ENCODE peak calls at places on chromosomes 5 and 9, in nine cellular contexts. One of them, this sample, is unnamed.

GRCh38 chr5:142143878-142144277 is 35.3 kb downstream of the NDFIP1 start:
- DNase-seq in activated T-helper 1 cell treated with anti-CD3 and anti-CD28 coated beads, Interleukin-12 subunit alpha, Interleukin-12 subunit beta, Interleukin-2, Interleukin-4 antibody, amounts not matched to agents 30 ng/mL and 10 ng/mL and 1 ng/mL, durations not matched to agents 14 hours and 24 hours and 36 hours: no peak
- DNase-seq in ecto neural progenitor cell: no peak
- DNase-seq in effector memory CD8-positive, alpha-beta T cell: no peak
- DNase-seq in M059J: peak; percentile 39
- DNase-seq in kidney glomerular epithelial cell: peak; percentile 27
- DNase-seq in RPMI8226: peak; percentile 27
- DNase-seq in anterior cingulate cortex: no peak
- DNase-seq in foreskin fibroblast: no peak
- DNase-seq in this sample: no peak

GRCh38 chr5:54390539-54391031 is 64.9 kb upstream of the HSPB3 start:
- DNase-seq in anterior cingulate cortex: no peak
- DNase-seq in activated T-helper 1 cell treated with anti-CD3 and anti-CD28 coated beads, Interleukin-12 subunit alpha, Interleukin-12 subunit beta, Interleukin-2, Interleukin-4 antibody, amounts not matched to agents 30 ng/mL and 10 ng/mL and 1 ng/mL, durations not matched to agents 14 hours and 24 hours and 36 hours: no peak
- DNase-seq in M059J: no peak
- DNase-seq in ecto neural progenitor cell: no peak
- DNase-seq in kidney glomerular epithelial cell: no peak
- DNase-seq in RPMI8226: no peak
- DNase-seq in effector memory CD8-positive, alpha-beta T cell: no peak
- DNase-seq in foreskin fibroblast: no peak
- DNase-seq in this sample: no peak

GRCh38 chr5:151574597-151574996 is 16.5 kb downstream of the FAT2 start:
- DNase-seq in anterior cingulate cortex: no peak
- DNase-seq in foreskin fibroblast: no peak
- DNase-seq in kidney glomerular epithelial cell: no peak
- DNase-seq in RPMI8226: no peak
- DNase-seq in M059J: peak; percentile 7
- DNase-seq in activated T-helper 1 cell treated with anti-CD3 and anti-CD28 coated beads, Interleukin-12 subunit alpha, Interleukin-12 subunit beta, Interleukin-2, Interleukin-4 antibody, amounts not matched to agents 30 ng/mL and 10 ng/mL and 1 ng/mL, durations not matched to agents 14 hours and 24 hours and 36 hours: no peak
- DNase-seq in effector memory CD8-positive, alpha-beta T cell: no peak
- DNase-seq in ecto neural progenitor cell: no peak
- DNase-seq in this sample: no peak

GRCh38 chr5:81778642-81779041 is 27.7 kb upstream of the SSBP2 start:
- DNase-seq in activated T-helper 1 cell treated with anti-CD3 and anti-CD28 coated beads, Interleukin-12 subunit alpha, Interleukin-12 subunit beta, Interleukin-2, Interleukin-4 antibody, amounts not matched to agents 30 ng/mL and 10 ng/mL and 1 ng/mL, durations not matched to agents 14 hours and 24 hours and 36 hours: no peak
- DNase-seq in anterior cingulate cortex: no peak
- DNase-seq in effector memory CD8-positive, alpha-beta T cell: no peak
- DNase-seq in M059J: peak; percentile 51
- DNase-seq in RPMI8226: peak; percentile 50
- DNase-seq in ecto neural progenitor cell: no peak
- DNase-seq in kidney glomerular epithelial cell: peak; percentile 37
- DNase-seq in foreskin fibroblast: peak; percentile 33
- DNase-seq in this sample: no peak

GRCh38 chr5:54753034-54753433 is 232.4 kb downstream of the ESM1 start:
- DNase-seq in anterior cingulate cortex: no peak
- DNase-seq in ecto neural progenitor cell: no peak
- DNase-seq in kidney glomerular epithelial cell: no peak
- DNase-seq in M059J: peak; percentile 82
- DNase-seq in effector memory CD8-positive, alpha-beta T cell: no peak
- DNase-seq in RPMI8226: peak; percentile 84
- DNase-seq in foreskin fibroblast: peak; percentile 52
- DNase-seq in activated T-helper 1 cell treated with anti-CD3 and anti-CD28 coated beads, Interleukin-12 subunit alpha, Interleukin-12 subunit beta, Interleukin-2, Interleukin-4 antibody, amounts not matched to agents 30 ng/mL and 10 ng/mL and 1 ng/mL, durations not matched to agents 14 hours and 24 hours and 36 hours: peak; percentile 42
- DNase-seq in this sample: no peak

GRCh38 chr9:115469826-115470225 is 351.9 kb upstream of the TNC start:
- DNase-seq in M059J: no peak
- DNase-seq in ecto neural progenitor cell: no peak
- DNase-seq in kidney glomerular epithelial cell: no peak
- DNase-seq in anterior cingulate cortex: no peak
- DNase-seq in RPMI8226: no peak
- DNase-seq in foreskin fibroblast: no peak
- DNase-seq in activated T-helper 1 cell treated with anti-CD3 and anti-CD28 coated beads, Interleukin-12 subunit alpha, Interleukin-12 subunit beta, Interleukin-2, Interleukin-4 antibody, amounts not matched to agents 30 ng/mL and 10 ng/mL and 1 ng/mL, durations not matched to agents 14 hours and 24 hours and 36 hours: no peak
- DNase-seq in effector memory CD8-positive, alpha-beta T cell: no peak
- DNase-seq in this sample: no peak

GRCh38 chr5:11527994-11528393 is 376.3 kb downstream of the CTNND2 start:
- DNase-seq in kidney glomerular epithelial cell: no peak
- DNase-seq in ecto neural progenitor cell: no peak
- DNase-seq in effector memory CD8-positive, alpha-beta T cell: no peak
- DNase-seq in activated T-helper 1 cell treated with anti-CD3 and anti-CD28 coated beads, Interleukin-12 subunit alpha, Interleukin-12 subunit beta, Interleukin-2, Interleukin-4 antibody, amounts not matched to agents 30 ng/mL and 10 ng/mL and 1 ng/mL, durations not matched to agents 14 hours and 24 hours and 36 hours: no peak
- DNase-seq in RPMI8226: no peak
- DNase-seq in anterior cingulate cortex: no peak
- DNase-seq in M059J: no peak
- DNase-seq in foreskin fibroblast: no peak
- DNase-seq in this sample: no peak

GRCh38 chr5:45279109-45279508 is 417.1 kb downstream of the HCN1 start:
- DNase-seq in RPMI8226: no peak
- DNase-seq in anterior cingulate cortex: no peak
- DNase-seq in ecto neural progenitor cell: no peak
- DNase-seq in M059J: no peak
- DNase-seq in kidney glomerular epithelial cell: no peak
- DNase-seq in activated T-helper 1 cell treated with anti-CD3 and anti-CD28 coated beads, Interleukin-12 subunit alpha, Interleukin-12 subunit beta, Interleukin-2, Interleukin-4 antibody, amounts not matched to agents 30 ng/mL and 10 ng/mL and 1 ng/mL, durations not matched to agents 14 hours and 24 hours and 36 hours: no peak
- DNase-seq in foreskin fibroblast: no peak
- DNase-seq in effector memory CD8-positive, alpha-beta T cell: no peak
- DNase-seq in this sample: no peak

GRCh38 chr5:162067138-162067537 is 435 bp upstream of the GABRG2 start:
- DNase-seq in kidney glomerular epithelial cell: no peak
- DNase-seq in RPMI8226: no peak
- DNase-seq in ecto neural progenitor cell: no peak
- DNase-seq in foreskin fibroblast: no peak
- DNase-seq in activated T-helper 1 cell treated with anti-CD3 and anti-CD28 coated beads, Interleukin-12 subunit alpha, Interleukin-12 subunit beta, Interleukin-2, Interleukin-4 antibody, amounts not matched to agents 30 ng/mL and 10 ng/mL and 1 ng/mL, durations not matched to agents 14 hours and 24 hours and 36 hours: no peak
- DNase-seq in M059J: no peak
- DNase-seq in anterior cingulate cortex: peak; percentile 31
- DNase-seq in effector memory CD8-positive, alpha-beta T cell: no peak
- DNase-seq in this sample: no peak

GRCh38 chr9:700365-701282 is 140.9 kb upstream of the DMRT1 start:
- DNase-seq in RPMI8226: no peak
- DNase-seq in foreskin fibroblast: no peak
- DNase-seq in kidney glomerular epithelial cell: no peak
- DNase-seq in activated T-helper 1 cell treated with anti-CD3 and anti-CD28 coated beads, Interleukin-12 subunit alpha, Interleukin-12 subunit beta, Interleukin-2, Interleukin-4 antibody, amounts not matched to agents 30 ng/mL and 10 ng/mL and 1 ng/mL, durations not matched to agents 14 hours and 24 hours and 36 hours: no peak
- DNase-seq in effector memory CD8-positive, alpha-beta T cell: no peak
- DNase-seq in anterior cingulate cortex: no peak
- DNase-seq in M059J: no peak
- DNase-seq in ecto neural progenitor cell: no peak
- DNase-seq in this sample: no peak

GRCh38 chr5:113029614-113030013 is 53.0 kb downstream of the DCP2 start:
- DNase-seq in RPMI8226: no peak
- DNase-seq in foreskin fibroblast: no peak
- DNase-seq in ecto neural progenitor cell: no peak
- DNase-seq in M059J: peak; percentile 30
- DNase-seq in kidney glomerular epithelial cell: no peak
- DNase-seq in anterior cingulate cortex: no peak
- DNase-seq in effector memory CD8-positive, alpha-beta T cell: no peak
- DNase-seq in activated T-helper 1 cell treated with anti-CD3 and anti-CD28 coated beads, Interleukin-12 subunit alpha, Interleukin-12 subunit beta, Interleukin-2, Interleukin-4 antibody, amounts not matched to agents 30 ng/mL and 10 ng/mL and 1 ng/mL, durations not matched to agents 14 hours and 24 hours and 36 hours: no peak
- DNase-seq in this sample: no peak

GRCh38 chr5:174453690-174454089 is 270.7 kb upstream of the MSX2 start:
- DNase-seq in anterior cingulate cortex: no peak
- DNase-seq in RPMI8226: no peak
- DNase-seq in effector memory CD8-positive, alpha-beta T cell: no peak
- DNase-seq in ecto neural progenitor cell: no peak
- DNase-seq in foreskin fibroblast: no peak
- DNase-seq in activated T-helper 1 cell treated with anti-CD3 and anti-CD28 coated beads, Interleukin-12 subunit alpha, Interleukin-12 subunit beta, Interleukin-2, Interleukin-4 antibody, amounts not matched to agents 30 ng/mL and 10 ng/mL and 1 ng/mL, durations not matched to agents 14 hours and 24 hours and 36 hours: no peak
- DNase-seq in kidney glomerular epithelial cell: no peak
- DNase-seq in M059J: peak; percentile 48
- DNase-seq in this sample: no peak